ENCODE peak calls at places on chromosomes 13 and 19, in seven cellular contexts. D is astrocyte of the cerebellum; Q is frontal cortex; W is amniotic stem cell; V is choroid plexus epithelial cell; N is IMR-90; M is stimulated activated CD4-positive, alpha-beta T cell treated with anti-CD3 and anti-CD28 coated beads, Interleukin-2, amount 100 ng/mL, for 48 hours. B is an unnamed sample.

GRCh38 chr19:38231918-38232317 is 7.9 kb upstream of the DPF1 start:
- DNase-seq in D (no peak), Q (no peak), W (no peak), V (no peak), N (no peak), M (no peak), B (no peak)

GRCh38 chr19:38263696-38264485 is 482 bp upstream of the SPINT2 start:
- DNase-seq in D (no peak), Q (peak), W (no peak), V (peak), N (peak), M (peak), B (peak)

GRCh38 chr13:108961542-108962125 is 332.2 kb downstream of the MYO16 start:
- DNase-seq in D (peak), Q (no peak), W (peak), V (peak), N (peak), M (no peak), B (peak)

GRCh38 chr13:113651511-113652403 is 6.2 kb downstream of the ATP4B start:
- DNase-seq in D (no peak), Q (no peak), W (no peak), V (no peak), N (no peak), M (no peak), B (no peak)

GRCh38 chr13:46181799-46182490 is at the start of gene LCP1:
- DNase-seq in D (no peak), Q (no peak), W (no peak), V (no peak), N (no peak), M (peak), B (no peak)

GRCh38 chr19:4969772-4970531 is 1.0 kb downstream of the KDM4B start:
- DNase-seq in D (no peak), Q (no peak), W (no peak), V (peak), N (no peak), M (no peak), B (peak)

GRCh38 chr19:51093510-51094345 is 11.0 kb upstream of the KLK14 start:
- DNase-seq in D (no peak), Q (no peak), W (no peak), V (no peak), N (no peak), M (no peak), B (no peak)

GRCh38 chr19:33316521-33317284 is 14.4 kb upstream of the CEBPA start:
- DNase-seq in D (no peak), Q (no peak), W (no peak), V (no peak), N (no peak), M (no peak), B (no peak)

GRCh38 chr19:49556412-49557398 is 23.7 kb downstream of the NOSIP start:
- DNase-seq in D (no peak), Q (no peak), W (no peak), V (no peak), N (no peak), M (no peak), B (no peak)

GRCh38 chr13:27797228-27797624 is 4.9 kb downstream of the GSX1 start:
- DNase-seq in D (no peak), Q (no peak), W (no peak), V (peak), N (peak), M (no peak), B (peak)

GRCh38 chr13:102606537-102607309 is 9.9 kb downstream of the TPP2 start:
- DNase-seq in D (no peak), Q (no peak), W (no peak), V (no peak), N (no peak), M (no peak), B (no peak)

GRCh38 chr13:52651880-52652169 is 811 bp upstream of the SUGT1 start:
- DNase-seq in D (no peak), Q (no peak), W (no peak), V (no peak), N (no peak), M (no peak), B (no peak)